ENCODE peak calls at places on chromosomes 11 and 22, in four cellular contexts. G is prostate gland, R is dorsolateral prefrontal cortex, M is fibroblast of lung. I is an unnamed sample.

GRCh38 chr22:39360674-39361413 is 11.1 kb downstream of the SYNGR1 start:
- DNase-seq in G (peak), R (no peak), M (no peak), I (peak)

GRCh38 chr11:60389279-60389910 is 6.9 kb upstream of the MS4A14 start:
- DNase-seq in R (no peak), M (no peak), G (no peak), I (peak)

GRCh38 chr22:22714600-22715361 is 70.4 kb downstream of the GGTLC2 start:
- DNase-seq in G (no peak), R (no peak), M (no peak), I (no peak)

GRCh38 chr11:66976048-66976467 is 954 bp downstream of the C11orf86 start:
- DNase-seq in G (no peak), M (peak), R (no peak), I (no peak)

GRCh38 chr22:11066458-11067285 is 4461.3 kb upstream of the OR11H1 start:
- DNase-seq in M (no peak), R (peak), G (no peak), I (no peak)

GRCh38 chr11:60912851-60913550 is 957 bp upstream of the TMEM109 start:
- DNase-seq in M (no peak), R (no peak), G (peak), I (no peak)

GRCh38 chr11:92136792-92137191 is 87.8 kb upstream of the FAT3 start:
- DNase-seq in R (no peak), M (no peak), G (no peak), I (no peak)

GRCh38 chr11:62400760-62401159 is 18.1 kb upstream of the SCGB1A1 start:
- DNase-seq in M (peak), R (peak), G (peak), I (peak)

GRCh38 chr11:121611242-121611641 is 158.5 kb upstream of the SORL1-AS1 start:
- DNase-seq in G (no peak), R (no peak), M (no peak), I (no peak)

GRCh38 chr11:12287009-12287373 is 90.4 kb upstream of the PARVA start:
- DNase-seq in R (no peak), G (peak), M (peak), I (no peak)

GRCh38 chr11:2924821-2925675 is 4.2 kb downstream of the PHLDA2 start:
- DNase-seq in G (no peak), R (no peak), M (no peak), I (peak)

GRCh38 chr11:94784884-94785283 is 16.7 kb downstream of the AMOTL1 start:
- DNase-seq in R (no peak), G (no peak), M (no peak), I (no peak)

GRCh38 chr11:76237914-76238313 is 31.6 kb upstream of the WNT11 start:
- DNase-seq in M (peak), G (no peak), R (no peak), I (no peak)

GRCh38 chr11:36131719-36132349 is 157.4 kb downstream of the COMMD9 start:
- DNase-seq in M (peak), R (peak), G (peak), I (peak)

GRCh38 chr11:120883404-120884135 is 140.3 kb upstream of the TBCEL start:
- DNase-seq in M (peak), G (peak), R (no peak), I (peak)

GRCh38 chr11:13883042-13883441 is 79.5 kb upstream of the SPON1 start:
- DNase-seq in R (no peak), M (no peak), G (no peak), I (no peak)

GRCh38 chr22:40000171-40000570 is 5.4 kb downstream of the FAM83F start:
- DNase-seq in R (no peak), M (no peak), G (no peak), I (no peak)

GRCh38 chr11:92388380-92388779 is 163.8 kb downstream of the FAT3 start:
- DNase-seq in M (no peak), R (no peak), G (no peak), I (no peak)

GRCh38 chr11:77411717-77412441 is 62.0 kb downstream of the PAK1 start:
- DNase-seq in G (peak), R (peak), M (peak), I (peak)
- TF ChIP-seq CTCF in G (no peak), R (no peak), M (peak), I (peak)

GRCh38 chr11:69497221-69497787 is 15.8 kb downstream of the LINC01488 start:
- DNase-seq in M (peak), R (peak), G (peak), I (peak)

GRCh38 chr11:69495441-69496201 is 14.2 kb downstream of the LINC01488 start:
- DNase-seq in G (no peak), R (no peak), M (no peak), I (no peak)

GRCh38 chr11:69496631-69497220 is 15.3 kb downstream of the LINC01488 start:
- DNase-seq in M (no peak), R (no peak), G (no peak), I (no peak)

GRCh38 chr11:69494851-69495250 is 13.4 kb downstream of the LINC01488 start:
- DNase-seq in R (no peak), M (no peak), G (no peak), I (no peak)

DNA sequence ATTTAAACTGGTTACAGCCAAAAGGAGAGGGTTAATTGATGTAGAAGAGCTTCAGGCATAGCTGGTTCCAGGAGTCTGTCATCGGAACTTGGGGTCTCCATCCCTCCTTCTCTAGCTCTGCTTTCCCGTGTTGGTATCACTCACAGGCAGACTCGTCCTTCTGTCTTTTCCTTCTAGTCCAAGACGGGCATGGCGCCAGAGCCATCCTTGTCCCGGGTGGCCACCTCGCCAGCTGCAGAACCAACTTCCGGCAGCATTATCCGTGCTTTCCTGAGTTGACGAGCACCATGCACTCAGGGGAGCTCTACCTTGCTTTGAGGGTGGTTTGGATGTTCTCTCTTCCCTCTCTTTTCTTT is 14.7 kb downstream of the LINC01488 start:
- DNase-seq in M (no peak), G (no peak), R (no peak), I (no peak)
- H3K27ac ChIP-seq in M (peak), G (no peak), R (no peak), I (peak)

GRCh38 chr11:116192509-116193206 is 580.1 kb downstream of the BUD13 start:
- DNase-seq in M (no peak), R (no peak), G (peak), I (no peak)

GRCh38 chr11:116190861-116191260 is 581.9 kb downstream of the BUD13 start:
- DNase-seq in R (no peak), G (no peak), M (no peak), I (no peak)

GRCh38 chr11:116190206-116190605 is 582.6 kb downstream of the BUD13 start:
- DNase-seq in R (no peak), M (no peak), G (no peak), I (no peak)

GRCh38 chr11:116194156-116194904 is 578.5 kb downstream of the BUD13 start:
- DNase-seq in G (peak), R (no peak), M (no peak), I (no peak)

DNA sequence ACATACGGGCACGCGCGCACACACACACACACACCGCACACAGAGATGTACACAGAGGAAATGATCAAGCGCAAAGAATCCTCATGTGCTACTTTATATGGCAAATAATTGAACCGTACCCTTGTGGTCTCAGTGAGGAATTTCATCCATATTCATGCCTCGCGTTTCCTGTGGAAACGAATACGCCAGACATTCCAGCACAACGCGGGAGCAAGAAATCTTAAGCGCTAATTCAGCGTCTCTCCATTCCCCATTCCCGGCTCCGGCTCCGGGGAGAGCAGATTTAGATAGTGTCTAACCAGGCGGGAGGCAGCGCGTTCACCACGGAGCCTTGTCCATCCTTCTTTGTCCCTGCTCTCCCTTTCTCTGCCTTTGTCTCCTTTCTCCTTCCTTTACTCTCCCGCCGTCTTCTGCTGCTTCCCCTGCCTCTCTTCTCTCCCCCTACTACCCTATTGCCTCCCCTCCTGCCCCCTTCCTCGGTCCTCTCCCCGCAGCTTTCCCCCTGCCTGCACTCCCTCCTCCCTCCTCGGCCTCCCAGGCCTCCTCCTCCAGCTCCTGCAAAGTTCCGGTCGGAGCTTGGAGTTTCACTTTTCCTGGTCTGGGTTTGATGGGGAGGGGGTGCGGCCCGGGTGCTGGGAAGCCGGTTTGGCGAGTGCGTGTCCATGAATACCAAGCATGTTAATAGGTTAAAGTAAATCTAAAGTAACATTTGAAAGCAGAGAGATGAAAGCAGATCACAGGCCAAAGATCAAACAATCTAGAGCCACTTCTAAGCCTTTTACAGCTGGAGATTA is 579.3 kb downstream of the BUD13 start:
- DNase-seq in G (peak), M (peak), R (no peak), I (peak)
- TF ChIP-seq CTCF in G (no peak), M (peak), R (no peak), I (peak)

GRCh38 chr11:45669956-45670355 is 4.5 kb upstream of the CHST1 start:
- DNase-seq in M (no peak), R (no peak), G (no peak), I (no peak)
- H3K27ac ChIP-seq in M (no peak), R (no peak), G (no peak), I (no peak)

DNA sequence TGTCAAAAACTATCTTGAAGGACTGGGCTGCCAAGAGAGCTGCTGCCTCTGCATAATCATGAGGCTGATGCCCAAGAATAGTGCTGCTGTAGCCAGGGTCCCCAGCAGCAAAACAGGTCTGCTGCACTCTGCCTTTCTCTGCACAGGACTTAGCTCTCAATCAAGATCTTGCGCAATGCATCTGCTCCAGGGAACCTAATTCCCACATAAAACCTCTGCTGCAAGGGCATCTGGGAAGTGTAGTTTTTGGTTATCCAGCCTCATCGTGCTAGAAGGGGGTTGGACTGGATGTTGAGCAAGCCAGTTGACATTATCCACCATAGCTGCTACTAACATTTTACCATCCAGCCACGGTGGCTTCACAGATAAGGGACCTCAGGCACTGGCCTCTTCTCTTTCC is 192.7 kb downstream of the C11orf91 start:
- DNase-seq in R (no peak), G (no peak), M (peak), I (peak)
- TF ChIP-seq CTCF in R (no peak), G (no peak), M (no peak), I (no peak)

DNA sequence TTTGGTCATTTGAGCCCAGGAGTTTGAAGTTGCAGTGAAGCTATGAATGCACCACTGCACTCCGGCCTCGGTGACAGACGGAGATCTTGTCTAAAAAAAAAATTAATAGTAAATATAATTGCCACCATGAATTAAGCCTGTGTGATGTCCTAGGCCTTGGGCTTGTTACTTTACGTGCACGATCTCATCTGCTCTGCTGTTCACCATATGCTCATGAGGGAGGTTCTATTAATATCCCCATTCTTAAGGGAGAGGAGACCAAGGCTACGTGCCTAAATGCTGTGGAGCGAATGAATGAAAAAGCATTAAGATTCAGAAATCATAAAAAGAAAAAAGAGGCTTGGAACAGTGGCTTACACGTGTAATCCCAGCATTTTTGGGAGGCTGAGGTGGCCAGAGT is 2.6 kb upstream of the ATG2A start:
- DNase-seq in M (no peak), R (no peak), G (no peak), I (no peak)
- H3K27ac ChIP-seq in M (no peak), R (peak), G (no peak), I (no peak)

I was measured in body of pancreas.